ENCODE peak calls at places on chromosomes 2 and 18, in six cellular contexts. Z is psoas muscle; U is kidney; T is posterior vena cava; G is activated CD4-positive, alpha-beta T cell treated with anti-CD3 and anti-CD28 coated beads, Interleukin-2, amount 50 U/mL, for 4 hours; D is NCI-H1105. C is an unnamed sample.

GRCh38 chr18:23259701-23260661 is 124.7 kb downstream of the CABLES1 start:
- DNase-seq in Z (peak; percentile 66), U (peak; percentile 95), T (peak; percentile 90), G (no peak), D (peak; percentile 94), C (peak; percentile 21)

GRCh38 chr2:111246620-111247061 is 125.9 kb downstream of the BCL2L11 start:
- DNase-seq in Z (no peak), U (no peak), T (no peak), G (no peak), D (no peak), C (no peak)

GRCh38 chr2:56184500-56184996 is 758 bp downstream of the CCDC85A start:
- DNase-seq in Z (peak; percentile 18), U (peak; percentile 78), T (no peak), G (no peak), D (peak; percentile 44), C (no peak)

GRCh38 chr18:46916551-46917107 is 678 bp downstream of the PIAS2 start:
- DNase-seq in Z (no peak), U (no peak), T (no peak), G (peak; percentile 20), D (no peak), C (peak; percentile 37)

GRCh38 chr18:27277554-27277953 is 92.4 kb upstream of the CHST9 start:
- DNase-seq in Z (no peak), U (no peak), T (no peak), G (no peak), D (no peak), C (no peak)

GRCh38 chr2:176753752-176754474 is 458.7 kb upstream of the HNRNPA3 start:
- DNase-seq in Z (peak; percentile 31), U (no peak), T (no peak), G (no peak), D (no peak), C (no peak)

GRCh38 chr2:180412224-180412623 is 405.1 kb upstream of the CWC22 start:
- DNase-seq in Z (no peak), U (no peak), T (no peak), G (no peak), D (no peak), C (no peak)

GRCh38 chr2:120042359-120042758 is 29.5 kb downstream of the EPB41L5 start:
- DNase-seq in Z (no peak), U (no peak), T (no peak), G (no peak), D (no peak), C (no peak)

GRCh38 chr2:8595821-8596600 is 85.8 kb upstream of the ID2 start:
- DNase-seq in Z (no peak), U (no peak), T (peak; percentile 50), G (no peak), D (no peak), C (no peak)

GRCh38 chr2:113105047-113105446 is 22.4 kb upstream of the IL1RN start:
- DNase-seq in Z (no peak), U (no peak), T (no peak), G (peak; percentile 29), D (no peak), C (no peak)

GRCh38 chr18:45169610-45170009 is 445.7 kb upstream of the SLC14A2 start:
- DNase-seq in Z (peak; percentile 61), U (no peak), T (no peak), G (no peak), D (no peak), C (no peak)

GRCh38 chr18:57959278-57959677 is 84.7 kb upstream of the NEDD4L start:
- DNase-seq in Z (no peak), U (no peak), T (no peak), G (no peak), D (peak; percentile 8), C (no peak)

GRCh38 chr18:33804258-33804657 is 226.2 kb downstream of the ASXL3 start:
- DNase-seq in Z (no peak), U (no peak), T (no peak), G (no peak), D (no peak), C (no peak)

GRCh38 chr2:96180521-96180920 is 28.1 kb downstream of the STARD7 start:
- DNase-seq in Z (no peak), U (no peak), T (no peak), G (no peak), D (no peak), C (no peak)

GRCh38 chr2:55054476-55054875 is 4.2 kb upstream of the RTN4 start:
- DNase-seq in Z (no peak), U (no peak), T (no peak), G (no peak), D (no peak), C (no peak)

GRCh38 chr2:187547353-187547979 is 6.8 kb downstream of the TFPI start:
- DNase-seq in Z (peak; percentile 44), U (no peak), T (no peak), G (no peak), D (no peak), C (no peak)

GRCh38 chr2:38554973-38555595 is 47.6 kb downstream of the HNRNPLL start:
- DNase-seq in Z (no peak), U (no peak), T (no peak), G (no peak), D (no peak), C (no peak)